ENCODE peak calls at places on chromosomes 12 and 14, in ten cellular contexts. Q, T, P, E, X, A, F, B, G and H are unnamed samples.

GRCh38 chr14:77024171-77024627 is 4.3 kb downstream of the IRF2BPL start:
- DNase-seq in F (peak), G (peak), E (peak), X (no peak), T (no peak), B (no peak), A (peak), Q (peak), P (peak), H (no peak)

GRCh38 chr14:68257969-68258368 is 438.4 kb downstream of the RAD51B start:
- DNase-seq in G (no peak), E (no peak), Q (no peak), B (no peak), F (no peak), P (no peak), X (no peak), A (no peak), T (no peak), H (no peak)

GRCh38 chr12:45315462-45315861 is 99.6 kb downstream of the ANO6 start:
- DNase-seq in P (no peak), B (no peak), G (no peak), E (no peak), A (no peak), X (no peak), F (no peak), Q (no peak), T (no peak), H (no peak)

GRCh38 chr14:22622220-22622619 is 21.9 kb downstream of the OR6J1 start:
- DNase-seq in Q (no peak), X (no peak), A (peak), B (no peak), G (no peak), P (no peak), T (no peak), F (no peak), E (no peak), H (no peak)

GRCh38 chr14:43005807-43006206 is 1399.1 kb downstream of the LRFN5 start:
- DNase-seq in T (no peak), F (no peak), A (peak), Q (peak), B (no peak), G (no peak), P (no peak), E (no peak), X (no peak), H (no peak)

GRCh38 chr12:5272061-5272820 is 159.7 kb upstream of the NTF3 start:
- DNase-seq in B (no peak), X (no peak), T (no peak), F (no peak), G (no peak), Q (no peak), E (no peak), P (no peak), A (no peak), H (no peak)

GRCh38 chr12:99954724-99955123 is 30.0 kb downstream of the ANKS1B start:
- DNase-seq in B (no peak), A (no peak), F (no peak), T (no peak), P (no peak), X (no peak), Q (no peak), E (no peak), G (no peak), H (no peak)

GRCh38 chr12:124668602-124669001 is 101.2 kb upstream of the NCOR2 start:
- DNase-seq in B (no peak), P (no peak), Q (no peak), G (peak), A (no peak), E (no peak), T (no peak), X (no peak), F (no peak), H (no peak)

GRCh38 chr14:102540310-102541028 is 30.9 kb upstream of the ANKRD9 start:
- DNase-seq in G (no peak), F (no peak), X (no peak), T (no peak), E (no peak), A (peak), Q (no peak), B (no peak), P (no peak), H (no peak)

GRCh38 chr14:60204104-60204842 is 39.1 kb upstream of the DHRS7 start:
- DNase-seq in A (no peak), X (no peak), G (no peak), B (no peak), P (no peak), E (no peak), T (no peak), F (peak), Q (no peak), H (no peak)

GRCh38 chr14:60161176-60162107 is 3.8 kb downstream of the DHRS7 start:
- DNase-seq in B (no peak), G (no peak), P (peak), F (peak), A (peak), Q (no peak), E (no peak), T (peak), X (no peak), H (no peak)

GRCh38 chr12:106739318-106739717 is 35.2 kb upstream of the RIC8B start:
- DNase-seq in E (no peak), Q (no peak), T (no peak), P (no peak), B (no peak), G (no peak), A (no peak), F (no peak), X (no peak), H (no peak)

GRCh38 chr14:98769326-98769725 is 502.7 kb downstream of the BCL11B start:
- DNase-seq in F (no peak), T (no peak), B (no peak), Q (no peak), E (no peak), X (no peak), P (no peak), A (no peak), G (peak), H (no peak)

GRCh38 chr12:89073027-89073398 is 279.3 kb downstream of the DUSP6 start:
- DNase-seq in E (no peak), F (peak), G (no peak), B (no peak), Q (no peak), P (no peak), T (no peak), A (peak), X (no peak), H (no peak)

GRCh38 chr12:131944601-131945251 is 5.0 kb upstream of the EP400 start:
- DNase-seq in T (no peak), X (no peak), B (no peak), E (no peak), F (peak), G (no peak), P (no peak), Q (peak), A (no peak), H (no peak)

GRCh38 chr12:115370204-115370603 is 686.2 kb upstream of the TBX3 start:
- DNase-seq in E (no peak), A (no peak), Q (no peak), T (no peak), G (no peak), F (no peak), B (no peak), X (no peak), P (no peak), H (no peak)

GRCh38 chr12:5571115-5571514 is 139.2 kb downstream of the NTF3 start:
- DNase-seq in Q (peak), T (peak), P (no peak), E (no peak), B (no peak), G (no peak), X (no peak), F (no peak), A (no peak), H (no peak)

GRCh38 chr12:107528731-107529365 is 156.8 kb upstream of the PWP1 start:
- DNase-seq in A (no peak), X (no peak), T (no peak), Q (no peak), B (no peak), F (no peak), P (no peak), G (no peak), E (no peak), H (no peak)

GRCh38 chr12:107322063-107322462 is 228.7 kb upstream of the CRY1 start:
- DNase-seq in E (no peak), P (no peak), X (no peak), F (no peak), B (no peak), A (no peak), Q (no peak), T (no peak), G (no peak), H (no peak)

GRCh38 chr12:91574391-91574790 is 391.8 kb upstream of the DCN start:
- DNase-seq in G (no peak), B (no peak), E (no peak), A (no peak), F (no peak), Q (no peak), T (no peak), X (no peak), P (no peak), H (no peak)

GRCh38 chr14:38143651-38144505 is 63.8 kb upstream of the SSTR1 start:
- DNase-seq in P (no peak), T (no peak), X (no peak), F (no peak), Q (no peak), B (no peak), E (no peak), G (no peak), A (peak), H (no peak)

GRCh38 chr14:99649219-99649618 is 4.3 kb downstream of the HHIPL1 start:
- DNase-seq in B (no peak), E (no peak), F (no peak), P (no peak), A (peak), Q (no peak), G (no peak), X (no peak), T (no peak), H (peak)

GRCh38 chr12:53251477-53252348 is 16.4 kb upstream of the ESPL1 start:
- DNase-seq in A (peak), X (peak), G (peak), Q (peak), P (peak), T (peak), E (peak), B (peak), F (peak), H (peak)

GRCh38 chr12:110941391-110941790 is 21.0 kb upstream of the MYL2 start:
- DNase-seq in A (no peak), E (no peak), X (no peak), T (no peak), Q (no peak), P (no peak), B (no peak), G (no peak), F (no peak), H (no peak)

GRCh38 chr12:105725054-105725453 is 394.6 kb downstream of the C12orf75 start:
- DNase-seq in G (no peak), Q (no peak), X (no peak), B (no peak), P (no peak), A (no peak), E (no peak), F (no peak), T (no peak), H (no peak)

GRCh38 chr12:46386360-46386867 is 13.8 kb upstream of the SLC38A2 start:
- DNase-seq in G (no peak), F (no peak), P (no peak), A (peak), B (no peak), X (no peak), T (no peak), Q (no peak), E (no peak), H (no peak)

GRCh38 chr12:42609605-42610004 is 20.1 kb upstream of the PRICKLE1 start:
- DNase-seq in T (no peak), A (peak), X (no peak), F (no peak), P (no peak), G (no peak), B (no peak), E (no peak), Q (no peak), H (no peak)

GRCh38 chr12:124484526-124484953 is 82.9 kb downstream of the NCOR2 start:
- DNase-seq in A (no peak), X (no peak), E (peak), P (no peak), B (no peak), Q (no peak), T (no peak), G (no peak), F (no peak), H (no peak)

GRCh38 chr12:19577131-19577530 is 137.8 kb downstream of the AEBP2 start:
- DNase-seq in T (no peak), G (no peak), A (no peak), B (no peak), E (no peak), X (no peak), P (no peak), F (no peak), Q (no peak), H (no peak)

GRCh38 chr14:69996197-69996596 is 117.0 kb downstream of the SMOC1 start:
- DNase-seq in A (peak), X (no peak), P (no peak), T (no peak), G (no peak), E (no peak), B (no peak), Q (no peak), F (no peak), H (peak)

GRCh38 chr12:59080101-59080500 is 159.8 kb upstream of the LRIG3 start:
- DNase-seq in T (peak), A (no peak), P (no peak), Q (no peak), B (no peak), G (peak), X (no peak), E (no peak), F (peak), H (no peak)

GRCh38 chr12:116736962-116737773 is 701 bp downstream of the SPRING1 start:
- DNase-seq in F (peak), A (no peak), T (no peak), Q (no peak), P (no peak), G (peak), X (no peak), E (no peak), B (peak), H (peak)

GRCh38 chr12:116735951-116736599 is 1.8 kb downstream of the SPRING1 start:
- DNase-seq in T (no peak), B (no peak), G (peak), A (no peak), E (no peak), Q (no peak), P (no peak), F (peak), X (no peak), H (no peak)

GRCh38 chr12:116739381-116739887 is 1.3 kb downstream of the RNFT2 start:
- DNase-seq in X (no peak), G (no peak), F (no peak), T (no peak), B (no peak), Q (no peak), E (no peak), A (no peak), P (no peak), H (no peak)

GRCh38 chr12:116735084-116735483 is 2.8 kb downstream of the SPRING1 start:
- DNase-seq in A (no peak), X (no peak), G (no peak), Q (no peak), E (no peak), B (no peak), T (no peak), F (no peak), P (no peak), H (no peak)

GRCh38 chr12:116737774-116738657 is at the start of the genes RNFT2 and SPRING1:
- DNase-seq in X (peak), T (peak), Q (peak), G (peak), B (peak), E (peak), P (peak), F (peak), A (peak), H (peak)
- TF ChIP-seq POLR2A in X (peak), T (peak), Q (peak), G (peak), B (peak), E (peak), P (peak), F (peak), A (peak), H (peak)

GRCh38 chr14:71721791-71722190 is 210.4 kb upstream of the RGS6 start:
- DNase-seq in E (no peak), G (no peak), B (no peak), Q (no peak), A (no peak), X (no peak), P (no peak), T (no peak), F (no peak), H (no peak)

GRCh38 chr14:71716371-71716770 is 215.9 kb upstream of the RGS6 start:
- DNase-seq in T (no peak), X (no peak), G (no peak), Q (no peak), B (no peak), F (no peak), A (peak), E (no peak), P (no peak), H (no peak)

GRCh38 chr14:71722885-71723284 is 209.3 kb upstream of the RGS6 start:
- DNase-seq in X (no peak), B (no peak), Q (no peak), P (no peak), E (no peak), T (no peak), F (no peak), G (no peak), A (no peak), H (no peak)

GRCh38 chr14:71725802-71726638 is 206.2 kb upstream of the RGS6 start:
- DNase-seq in B (no peak), F (no peak), X (no peak), P (no peak), T (no peak), E (no peak), Q (no peak), A (peak), G (no peak), H (no peak)

GRCh38 chr14:71720978-71721624 is 211.1 kb upstream of the RGS6 start:
- DNase-seq in P (no peak), G (peak), A (peak), Q (peak), F (peak), E (no peak), B (peak), T (no peak), X (peak), H (peak)
- TF ChIP-seq POLR2A in P (no peak), G (no peak), A (peak), Q (no peak), F (no peak), E (no peak), B (no peak), T (no peak), X (no peak), H (no peak)

GRCh38 chr14:74619672-74620131 is 7.7 kb upstream of the LTBP2 start:
- DNase-seq in G (peak), E (peak), T (peak), A (peak), X (no peak), Q (peak), P (peak), B (peak), F (peak), H (peak)
- TF ChIP-seq POLR2A in G (no peak), E (no peak), T (no peak), A (peak), X (no peak), Q (no peak), P (no peak), B (no peak), F (no peak), H (no peak)

GRCh38 chr14:24138396-24139271 is 2.6 kb downstream of the PSME1 start:
- DNase-seq in F (no peak), A (no peak), G (no peak), Q (no peak), E (no peak), X (no peak), B (no peak), P (no peak), T (no peak), H (no peak)
- TF ChIP-seq POLR2A in F (no peak), A (no peak), G (no peak), Q (no peak), E (no peak), X (no peak), B (no peak), P (no peak), T (no peak), H (no peak)

GRCh38 chr12:14840616-14841015 is 2.7 kb downstream of the ART4 start:
- DNase-seq in T (no peak), P (no peak), B (no peak), F (no peak), Q (no peak), X (no peak), E (no peak), G (no peak), A (no peak), H (no peak)
- TF ChIP-seq POLR2A in T (no peak), P (no peak), B (no peak), F (no peak), Q (no peak), X (no peak), E (no peak), G (no peak), A (no peak), H (no peak)

GRCh38 chr12:49366652-49367380 is 446 bp upstream of the SPATS2 start:
- DNase-seq in E (peak), T (peak), G (peak), P (peak), A (peak), B (peak), F (peak), Q (peak), X (peak), H (peak)
- TF ChIP-seq POLR2A in E (peak), T (no peak), G (peak), P (peak), A (peak), B (peak), F (peak), Q (no peak), X (peak), H (peak)